ENCODE peak calls at places on chromosomes 7 and 10, in eight cellular contexts. One of them, this sample, is unnamed.

GRCh38 chr7:29139796-29140195 is 6.5 kb downstream of the CPVL start:
- DNase-seq in right lobe of liver: no peak
- DNase-seq in endothelial cell: no peak
- DNase-seq in progenitor cell of endocrine pancreas: no peak
- DNase-seq in WERI-Rb-1: no peak
- DNase-seq in natural killer cell: no peak
- DNase-seq in GM06990: no peak
- DNase-seq in MCF 10A: peak; percentile 67
- DNase-seq in this sample: no peak

GRCh38 chr7:5428470-5429252 is 5.0 kb upstream of the TNRC18 start:
- DNase-seq in endothelial cell: peak; percentile 38
- DNase-seq in right lobe of liver: peak; percentile 74
- DNase-seq in GM06990: no peak
- DNase-seq in WERI-Rb-1: no peak
- DNase-seq in progenitor cell of endocrine pancreas: peak; percentile 23
- DNase-seq in natural killer cell: no peak
- DNase-seq in MCF 10A: peak; percentile 85
- DNase-seq in this sample: peak; percentile 20

GRCh38 chr10:43204394-43204942 is 62.4 kb downstream of the RASGEF1A start:
- DNase-seq in WERI-Rb-1: no peak
- DNase-seq in MCF 10A: no peak
- DNase-seq in GM06990: no peak
- DNase-seq in right lobe of liver: no peak
- DNase-seq in progenitor cell of endocrine pancreas: no peak
- DNase-seq in natural killer cell: peak; percentile 14
- DNase-seq in endothelial cell: peak; percentile 7
- DNase-seq in this sample: no peak

GRCh38 chr10:63644398-63645142 is 123.4 kb downstream of the REEP3 start:
- DNase-seq in natural killer cell: no peak
- DNase-seq in right lobe of liver: no peak
- DNase-seq in endothelial cell: no peak
- DNase-seq in progenitor cell of endocrine pancreas: no peak
- DNase-seq in GM06990: no peak
- DNase-seq in WERI-Rb-1: no peak
- DNase-seq in MCF 10A: no peak
- DNase-seq in this sample: no peak

GRCh38 chr10:79070611-79071534 is 2.1 kb downstream of the ZMIZ1 start:
- DNase-seq in endothelial cell: peak; percentile 37
- DNase-seq in GM06990: no peak
- DNase-seq in WERI-Rb-1: peak; percentile 53
- DNase-seq in right lobe of liver: peak; percentile 92
- DNase-seq in MCF 10A: peak; percentile 99
- DNase-seq in natural killer cell: peak; percentile 20
- DNase-seq in progenitor cell of endocrine pancreas: peak; percentile 36
- DNase-seq in this sample: peak; percentile 34

GRCh38 chr7:158073845-158074840 is 513.5 kb downstream of the PTPRN2 start:
- DNase-seq in endothelial cell: no peak
- DNase-seq in WERI-Rb-1: no peak
- DNase-seq in progenitor cell of endocrine pancreas: no peak
- DNase-seq in right lobe of liver: no peak
- DNase-seq in MCF 10A: no peak
- DNase-seq in GM06990: no peak
- DNase-seq in natural killer cell: no peak
- DNase-seq in this sample: no peak

GRCh38 chr7:140060243-140060630 is 2.5 kb downstream of the PARP12 start:
- DNase-seq in MCF 10A: peak; percentile 48
- DNase-seq in natural killer cell: no peak
- DNase-seq in progenitor cell of endocrine pancreas: no peak
- DNase-seq in endothelial cell: no peak
- DNase-seq in WERI-Rb-1: no peak
- DNase-seq in right lobe of liver: no peak
- DNase-seq in GM06990: no peak
- DNase-seq in this sample: no peak

GRCh38 chr10:105347487-105347886 is 706.4 kb downstream of the SORCS3 start:
- DNase-seq in endothelial cell: no peak
- DNase-seq in natural killer cell: no peak
- DNase-seq in MCF 10A: peak; percentile 39
- DNase-seq in right lobe of liver: no peak
- DNase-seq in progenitor cell of endocrine pancreas: no peak
- DNase-seq in WERI-Rb-1: no peak
- DNase-seq in GM06990: no peak
- DNase-seq in this sample: no peak

GRCh38 chr7:115676080-115676479 is 354.5 kb downstream of the TFEC start:
- DNase-seq in GM06990: no peak
- DNase-seq in WERI-Rb-1: peak; percentile 70
- DNase-seq in progenitor cell of endocrine pancreas: no peak
- DNase-seq in MCF 10A: no peak
- DNase-seq in endothelial cell: peak; percentile 11
- DNase-seq in right lobe of liver: peak; percentile 25
- DNase-seq in natural killer cell: no peak
- DNase-seq in this sample: no peak
- TF ChIP-seq CTCF in GM06990: no peak
- TF ChIP-seq CTCF in WERI-Rb-1: peak; percentile 49
- TF ChIP-seq CTCF in progenitor cell of endocrine pancreas: peak; percentile 30
- TF ChIP-seq CTCF in MCF 10A: no peak
- TF ChIP-seq CTCF in endothelial cell: no peak
- TF ChIP-seq CTCF in right lobe of liver: no peak
- TF ChIP-seq CTCF in natural killer cell: no peak
- TF ChIP-seq CTCF in this sample: no peak

GRCh38 chr7:71752171-71752935 is 620.4 kb downstream of the GALNT17 start:
- DNase-seq in endothelial cell: peak; percentile 80
- DNase-seq in progenitor cell of endocrine pancreas: peak; percentile 83
- DNase-seq in MCF 10A: no peak
- DNase-seq in GM06990: peak; percentile 70
- DNase-seq in natural killer cell: no peak
- DNase-seq in right lobe of liver: peak; percentile 77
- DNase-seq in WERI-Rb-1: peak; percentile 72
- DNase-seq in this sample: no peak
- TF ChIP-seq CTCF in endothelial cell: peak; percentile 84
- TF ChIP-seq CTCF in progenitor cell of endocrine pancreas: peak; percentile 96
- TF ChIP-seq CTCF in MCF 10A: peak; percentile 69
- TF ChIP-seq CTCF in GM06990: peak; percentile 37
- TF ChIP-seq CTCF in natural killer cell: no peak
- TF ChIP-seq CTCF in right lobe of liver: peak; percentile 53
- TF ChIP-seq CTCF in WERI-Rb-1: peak; percentile 85
- TF ChIP-seq CTCF in this sample: no peak

GRCh38 chr10:118442032-118442431 is 99.9 kb upstream of the FAM204A start:
- DNase-seq in WERI-Rb-1: no peak
- DNase-seq in endothelial cell: no peak
- DNase-seq in right lobe of liver: no peak
- DNase-seq in progenitor cell of endocrine pancreas: no peak
- DNase-seq in MCF 10A: no peak
- DNase-seq in GM06990: no peak
- DNase-seq in natural killer cell: no peak
- DNase-seq in this sample: no peak
- TF ChIP-seq CTCF in WERI-Rb-1: no peak
- TF ChIP-seq CTCF in endothelial cell: no peak
- TF ChIP-seq CTCF in right lobe of liver: no peak
- TF ChIP-seq CTCF in progenitor cell of endocrine pancreas: no peak
- TF ChIP-seq CTCF in MCF 10A: no peak
- TF ChIP-seq CTCF in GM06990: no peak
- TF ChIP-seq CTCF in natural killer cell: no peak
- TF ChIP-seq CTCF in this sample: no peak

DNA sequence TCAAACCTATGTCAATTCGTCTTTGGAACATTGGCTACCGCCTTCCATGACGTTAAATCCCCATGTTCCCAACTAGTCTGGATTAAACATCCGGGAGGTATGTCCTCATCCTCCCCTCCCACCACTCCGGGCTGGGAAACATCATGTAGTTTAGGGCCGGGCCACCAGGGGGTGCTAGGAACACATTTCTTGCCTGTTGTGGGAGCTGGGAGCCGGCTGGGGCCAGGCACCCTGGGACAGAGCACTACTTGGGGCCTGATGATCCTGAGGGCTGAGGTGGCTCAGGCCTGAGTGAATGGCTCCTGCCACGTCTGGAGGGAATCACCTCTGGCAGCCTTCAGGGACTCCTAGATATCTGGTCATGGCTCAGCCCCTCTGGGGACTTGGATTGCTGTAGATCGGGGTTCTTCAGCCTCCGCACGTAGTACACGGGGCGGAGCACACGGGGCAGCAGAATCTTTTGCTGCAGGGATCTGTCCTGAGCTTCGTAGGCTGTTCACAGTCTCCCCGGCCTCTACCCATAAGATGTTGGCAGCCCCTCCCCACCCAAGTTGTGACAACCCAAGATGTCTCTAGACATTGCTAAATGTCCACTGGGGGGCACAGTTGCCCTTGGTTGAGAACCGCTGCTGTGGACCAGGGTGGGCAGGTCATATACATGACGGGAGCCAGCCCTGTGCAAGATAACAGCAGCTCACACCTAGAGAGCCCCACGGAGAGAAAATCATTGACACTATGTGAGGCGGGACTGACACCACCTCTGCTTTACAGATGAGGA is 141.2 kb upstream of the ZNF716 start:
- DNase-seq in GM06990: no peak
- DNase-seq in progenitor cell of endocrine pancreas: no peak
- DNase-seq in natural killer cell: no peak
- DNase-seq in endothelial cell: no peak
- DNase-seq in right lobe of liver: peak; percentile 32
- DNase-seq in WERI-Rb-1: peak; percentile 10
- DNase-seq in MCF 10A: no peak
- DNase-seq in this sample: no peak
- TF ChIP-seq CTCF in GM06990: peak; percentile 14
- TF ChIP-seq CTCF in progenitor cell of endocrine pancreas: no peak
- TF ChIP-seq CTCF in natural killer cell: no peak
- TF ChIP-seq CTCF in endothelial cell: no peak
- TF ChIP-seq CTCF in right lobe of liver: peak; percentile 25
- TF ChIP-seq CTCF in WERI-Rb-1: peak; percentile 47
- TF ChIP-seq CTCF in MCF 10A: peak; percentile 8
- TF ChIP-seq CTCF in this sample: no peak

GRCh38 chr10:85548038-85548437 is 818.6 kb downstream of the GRID1 start:
- DNase-seq in GM06990: peak; percentile 18
- DNase-seq in endothelial cell: peak; percentile 21
- DNase-seq in WERI-Rb-1: peak; percentile 62
- DNase-seq in right lobe of liver: peak; percentile 19
- DNase-seq in MCF 10A: peak; percentile 86
- DNase-seq in progenitor cell of endocrine pancreas: no peak
- DNase-seq in natural killer cell: no peak
- DNase-seq in this sample: no peak
- TF ChIP-seq CTCF in GM06990: peak; percentile 53
- TF ChIP-seq CTCF in endothelial cell: no peak
- TF ChIP-seq CTCF in WERI-Rb-1: peak; percentile 51
- TF ChIP-seq CTCF in right lobe of liver: peak; percentile 59
- TF ChIP-seq CTCF in MCF 10A: peak; percentile 43
- TF ChIP-seq CTCF in progenitor cell of endocrine pancreas: peak; percentile 56
- TF ChIP-seq CTCF in natural killer cell: no peak
- TF ChIP-seq CTCF in this sample: no peak

GRCh38 chr7:113918946-113919345 is at the start of gene PPP1R3A:
- DNase-seq in natural killer cell: no peak
- DNase-seq in right lobe of liver: no peak
- DNase-seq in progenitor cell of endocrine pancreas: no peak
- DNase-seq in MCF 10A: no peak
- DNase-seq in endothelial cell: no peak
- DNase-seq in GM06990: no peak
- DNase-seq in WERI-Rb-1: no peak
- DNase-seq in this sample: no peak
- TF ChIP-seq CTCF in natural killer cell: no peak
- TF ChIP-seq CTCF in right lobe of liver: no peak
- TF ChIP-seq CTCF in progenitor cell of endocrine pancreas: no peak
- TF ChIP-seq CTCF in MCF 10A: no peak
- TF ChIP-seq CTCF in endothelial cell: no peak
- TF ChIP-seq CTCF in GM06990: no peak
- TF ChIP-seq CTCF in WERI-Rb-1: no peak
- TF ChIP-seq CTCF in this sample: no peak

DNA sequence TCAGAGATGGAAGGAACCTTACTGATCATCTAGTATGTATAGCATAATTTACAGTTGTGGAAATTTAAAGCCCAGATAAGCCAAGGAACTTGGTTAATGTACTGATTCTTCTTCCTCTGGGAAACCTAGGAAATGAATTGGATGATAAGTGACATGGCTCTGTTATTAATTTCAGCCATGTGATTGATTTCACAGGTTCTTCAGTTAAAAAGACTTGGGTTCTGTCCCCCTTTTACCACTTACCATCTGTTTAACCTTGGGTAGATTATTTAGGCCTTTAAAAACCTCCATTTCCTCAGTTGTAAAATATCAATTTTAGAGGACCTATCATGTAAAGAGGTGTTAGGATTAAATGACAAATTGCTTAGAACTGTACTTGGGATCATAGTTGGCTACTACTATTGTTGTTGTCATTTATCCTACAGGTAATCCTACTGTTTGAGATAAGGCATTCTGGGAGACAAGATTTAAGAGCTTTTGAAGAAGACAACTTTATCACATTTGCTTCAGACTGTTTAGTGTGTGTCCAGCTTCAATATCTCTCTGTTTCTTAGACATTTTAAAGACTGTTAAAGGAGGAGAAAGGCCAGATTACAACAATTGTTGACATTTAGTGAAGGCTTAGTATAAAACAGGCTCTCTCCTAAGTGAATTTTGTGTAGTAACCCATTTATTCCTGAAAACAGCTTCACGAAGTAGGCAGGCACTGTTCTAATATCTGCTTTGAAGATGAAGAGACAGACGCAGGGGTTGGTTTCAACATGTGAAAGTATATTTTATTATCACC is 997.1 kb upstream of the C7orf33 start:
- DNase-seq in right lobe of liver: no peak
- DNase-seq in GM06990: no peak
- DNase-seq in MCF 10A: no peak
- DNase-seq in endothelial cell: no peak
- DNase-seq in natural killer cell: no peak
- DNase-seq in progenitor cell of endocrine pancreas: no peak
- DNase-seq in WERI-Rb-1: no peak
- DNase-seq in this sample: no peak
- TF ChIP-seq CTCF in right lobe of liver: no peak
- TF ChIP-seq CTCF in GM06990: no peak
- TF ChIP-seq CTCF in MCF 10A: no peak
- TF ChIP-seq CTCF in endothelial cell: no peak
- TF ChIP-seq CTCF in natural killer cell: no peak
- TF ChIP-seq CTCF in progenitor cell of endocrine pancreas: no peak
- TF ChIP-seq CTCF in WERI-Rb-1: no peak
- TF ChIP-seq CTCF in this sample: no peak

This sample was measured in activated B cell treated with CpG ODN at 0.5 μM for 24 hours.